ENCODE peak calls at places on chromosomes 7 and 10, in ten cellular contexts. K, U, N, E, O, G, Y, S, A and M are unnamed samples.

GRCh38 chr7:27992755-27993478 is 187.7 kb downstream of the JAZF1 start:
- DNase-seq in K (no peak), U (peak; percentile 23), N (no peak), E (no peak), O (no peak), G (no peak), Y (no peak), S (no peak), A (peak; percentile 28), M (no peak)

GRCh38 chr10:122251459-122252255 is 19.4 kb upstream of the BTBD16 start:
- DNase-seq in K (no peak), U (no peak), N (no peak), E (no peak), O (no peak), G (no peak), Y (no peak), S (no peak), A (no peak), M (no peak)

GRCh38 chr10:133375357-133376115 is 2.4 kb upstream of the ECHS1 start:
- DNase-seq in K (no peak), U (no peak), N (no peak), E (no peak), O (no peak), G (no peak), Y (no peak), S (no peak), A (no peak), M (no peak)

GRCh38 chr7:24981544-24981951 is 1.6 kb upstream of the OSBPL3 start:
- DNase-seq in K (peak; percentile 43), U (peak; percentile 89), N (no peak), E (peak; percentile 28), O (peak; percentile 43), G (peak; percentile 68), Y (no peak), S (peak; percentile 57), A (peak; percentile 46), M (no peak)

GRCh38 chr10:77251297-77252013 is 386.2 kb downstream of the KCNMA1 start:
- DNase-seq in K (no peak), U (no peak), N (no peak), E (no peak), O (peak; percentile 64), G (peak; percentile 50), Y (no peak), S (no peak), A (no peak), M (no peak)

GRCh38 chr7:79709574-79710409 is 256.3 kb upstream of the MAGI2 start:
- DNase-seq in K (no peak), U (no peak), N (no peak), E (no peak), O (peak; percentile 32), G (no peak), Y (no peak), S (no peak), A (no peak), M (no peak)

GRCh38 chr10:484925-485661 is 204.4 kb downstream of the DIP2C start:
- DNase-seq in K (peak; percentile 43), U (no peak), N (no peak), E (no peak), O (no peak), G (no peak), Y (no peak), S (no peak), A (no peak), M (no peak)

GRCh38 chr10:60883187-60883586 is 60.8 kb downstream of the RHOBTB1 start:
- DNase-seq in K (peak; percentile 18), U (no peak), N (no peak), E (peak; percentile 38), O (peak; percentile 33), G (peak; percentile 44), Y (no peak), S (no peak), A (no peak), M (no peak)

GRCh38 chr10:106424981-106425380 is 739.5 kb downstream of the SORCS1 start:
- DNase-seq in K (no peak), U (no peak), N (no peak), E (no peak), O (no peak), G (peak; percentile 52), Y (no peak), S (no peak), A (no peak), M (no peak)

GRCh38 chr10:72344932-72345331 is 9.8 kb downstream of the DNAJB12 start:
- DNase-seq in K (peak; percentile 60), U (no peak), N (no peak), E (no peak), O (no peak), G (no peak), Y (no peak), S (no peak), A (no peak), M (no peak)

GRCh38 chr10:117411440-117412428 is 36.5 kb upstream of the PDZD8 start:
- DNase-seq in K (no peak), U (no peak), N (no peak), E (no peak), O (no peak), G (no peak), Y (no peak), S (no peak), A (no peak), M (no peak)

GRCh38 chr10:91034042-91034441 is 113.2 kb upstream of the ANKRD1 start:
- DNase-seq in K (no peak), U (no peak), N (no peak), E (no peak), O (no peak), G (no peak), Y (no peak), S (no peak), A (no peak), M (no peak)
- TF ChIP-seq CTCF in K (no peak), U (no peak), N (no peak), E (no peak), O (no peak), G (no peak), Y (no peak), S (no peak), A (no peak), M (no peak)

GRCh38 chr7:101412976-101413375 is 50.3 kb downstream of the COL26A1 start:
- DNase-seq in K (no peak), U (no peak), N (no peak), E (no peak), O (no peak), G (no peak), Y (no peak), S (no peak), A (no peak), M (no peak)

GRCh38 chr7:101405474-101406067 is 42.9 kb downstream of the COL26A1 start:
- DNase-seq in K (peak; percentile 4), U (no peak), N (no peak), E (no peak), O (no peak), G (no peak), Y (no peak), S (no peak), A (no peak), M (no peak)

GRCh38 chr7:101410743-101411476 is 48.2 kb downstream of the COL26A1 start:
- DNase-seq in K (peak; percentile 77), U (peak; percentile 14), N (peak; percentile 39), E (peak; percentile 29), O (peak; percentile 9), G (no peak), Y (no peak), S (no peak), A (no peak), M (no peak)

DNA sequence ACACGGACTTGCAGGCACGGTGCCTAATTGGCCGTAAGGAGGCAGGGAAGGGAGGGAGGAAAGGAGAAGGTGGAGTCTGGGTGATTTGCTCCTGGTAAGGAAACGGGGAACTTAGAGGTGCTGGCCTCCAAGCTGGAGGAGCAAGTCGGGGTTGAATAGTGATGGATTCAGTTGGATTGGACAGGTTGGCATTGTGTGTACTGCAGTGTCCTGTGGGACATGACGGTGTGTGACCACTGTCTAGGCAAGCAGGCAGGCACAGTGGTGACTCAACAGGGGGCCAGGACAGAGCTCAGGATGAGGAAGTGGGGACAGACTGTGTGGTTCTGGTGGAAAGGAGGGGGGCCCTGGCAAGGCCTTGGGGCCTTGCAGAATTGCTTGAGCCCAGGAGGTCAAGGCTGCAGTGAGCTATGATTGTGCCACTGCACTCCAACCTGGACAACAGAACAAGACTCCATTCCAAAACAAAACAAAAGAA is 48.8 kb downstream of the COL26A1 start:
- DNase-seq in K (no peak), U (no peak), N (no peak), E (no peak), O (no peak), G (no peak), Y (no peak), S (no peak), A (no peak), M (no peak)
- TF ChIP-seq CTCF in K (no peak), U (no peak), N (no peak), E (no peak), O (no peak), G (no peak), Y (no peak), S (no peak), A (no peak), M (no peak)

GRCh38 chr7:81526971-81527370 is 242.9 kb downstream of the HGF start:
- DNase-seq in K (no peak), U (no peak), N (no peak), E (no peak), O (no peak), G (no peak), Y (no peak), S (no peak), A (no peak), M (no peak)

GRCh38 chr7:81525901-81526300 is 243.9 kb downstream of the HGF start:
- DNase-seq in K (no peak), U (no peak), N (no peak), E (no peak), O (no peak), G (no peak), Y (no peak), S (no peak), A (no peak), M (no peak)

GRCh38 chr7:81529785-81530184 is 240.1 kb downstream of the HGF start:
- DNase-seq in K (no peak), U (no peak), N (no peak), E (no peak), O (no peak), G (no peak), Y (no peak), S (no peak), A (no peak), M (no peak)

DNA sequence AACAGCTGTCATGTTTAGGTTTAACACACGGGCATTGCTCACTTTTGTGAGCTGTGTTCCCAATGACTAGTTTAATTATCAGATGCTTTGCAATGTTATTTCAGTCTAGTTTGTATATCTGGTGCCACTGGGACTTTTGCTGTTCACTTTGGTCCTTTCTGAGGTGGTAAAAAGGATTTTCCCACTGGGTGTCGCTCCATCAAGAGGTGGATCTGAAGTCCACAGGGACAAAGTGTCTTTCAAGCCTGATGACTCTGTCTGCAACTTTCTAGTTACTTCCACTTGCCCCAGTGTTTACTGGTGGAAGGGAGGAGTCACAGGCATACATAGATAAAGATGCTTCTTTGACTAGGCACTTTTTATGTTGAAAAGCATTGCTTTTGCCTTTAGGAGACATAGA is 242.2 kb downstream of the HGF start:
- DNase-seq in K (no peak), U (no peak), N (no peak), E (no peak), O (no peak), G (peak; percentile 28), Y (no peak), S (no peak), A (no peak), M (no peak)
- TF ChIP-seq CTCF in K (no peak), U (no peak), N (no peak), E (no peak), O (no peak), G (no peak), Y (no peak), S (no peak), A (no peak), M (no peak)

GRCh38 chr7:95244616-95245015 is 79.7 kb downstream of the PON1 start:
- DNase-seq in K (no peak), U (no peak), N (no peak), E (no peak), O (no peak), G (no peak), Y (no peak), S (no peak), A (no peak), M (no peak)
- TF ChIP-seq CTCF in K (no peak), U (no peak), N (no peak), E (no peak), O (no peak), G (no peak), Y (no peak), S (no peak), A (no peak), M (no peak)